ENCODE peak calls at places on chromosomes 4 and X, in ten cellular contexts. S is CD8-positive, alpha-beta T cell; F is sigmoid colon; Z is A549; K is iPS DF 6.9; W is naive thymus-derived CD4-positive, alpha-beta T cell; C is tibial artery; O is stomach; N is suprapubic skin; G is effector memory CD4-positive, alpha-beta T cell. V is an unnamed sample.

GRCh38 chr4:14920759-14921313 is 81.4 kb upstream of the CPEB2 start:
- DNase-seq in F (no peak), C (no peak), W (peak; percentile 25), N (no peak), S (no peak), K (no peak), O (no peak), G (no peak), Z (no peak), V (no peak)

GRCh38 chrX:107107459-107107858 is 11.2 kb downstream of the RBM41 start:
- DNase-seq in W (no peak), Z (no peak), S (no peak), N (no peak), F (no peak), O (no peak), G (no peak), K (no peak), C (no peak), V (no peak)

GRCh38 chrX:67545772-67546495 is 2.1 kb downstream of the AR start:
- DNase-seq in K (no peak), F (peak; percentile 71), C (peak; percentile 62), Z (no peak), S (no peak), N (peak; percentile 60), O (no peak), W (no peak), G (no peak), V (peak; percentile 12)

GRCh38 chr4:168483786-168484185 is 3.5 kb upstream of the DDX60L start:
- DNase-seq in N (no peak), G (no peak), Z (no peak), F (no peak), S (no peak), C (no peak), K (no peak), W (no peak), O (no peak), V (no peak)

GRCh38 chr4:159185593-159186023 is 82.7 kb downstream of the RAPGEF2 start:
- DNase-seq in K (no peak), S (no peak), N (no peak), W (no peak), F (no peak), O (no peak), Z (no peak), G (no peak), C (no peak), V (no peak)

GRCh38 chrX:2767631-2768455 is 16.0 kb downstream of the XG start:
- DNase-seq in O (no peak), C (peak; percentile 84), G (no peak), W (no peak), S (no peak), K (no peak), N (peak; percentile 88), Z (peak; percentile 38), F (peak; percentile 90), V (no peak)

GRCh38 chr4:187128971-187129370 is 405.3 kb upstream of the FAT1 start:
- DNase-seq in K (no peak), S (no peak), N (no peak), Z (no peak), W (no peak), O (no peak), F (no peak), G (no peak), C (no peak), V (no peak)

GRCh38 chr4:40607224-40607623 is 22.4 kb downstream of the RBM47 start:
- DNase-seq in N (no peak), Z (no peak), S (no peak), K (no peak), F (no peak), W (no peak), O (no peak), G (no peak), C (no peak), V (no peak)

GRCh38 chrX:153870791-153871360 is 15.1 kb downstream of the L1CAM start:
- DNase-seq in C (no peak), K (no peak), S (no peak), F (peak; percentile 61), W (no peak), G (no peak), O (no peak), N (no peak), Z (no peak), V (no peak)

GRCh38 chr4:143403551-143403816 is 66.8 kb downstream of the GAB1 start:
- DNase-seq in F (no peak), S (no peak), Z (no peak), C (no peak), N (no peak), W (no peak), K (no peak), G (no peak), O (no peak), V (no peak)

GRCh38 chrX:24149346-24150050 is at the start of gene ZFX:
- DNase-seq in Z (no peak), S (peak; percentile 62), K (no peak), G (peak; percentile 66), O (peak; percentile 77), C (peak; percentile 75), W (peak; percentile 65), F (peak; percentile 90), N (no peak), V (peak; percentile 78)

GRCh38 chrX:24148118-24148517 is 1.4 kb upstream of the ZFX start:
- DNase-seq in O (no peak), W (peak; percentile 9), C (no peak), K (no peak), F (no peak), N (no peak), G (no peak), S (no peak), Z (no peak), V (no peak)

GRCh38 chrX:24148535-24149345 is 789 bp upstream of the ZFX start:
- DNase-seq in S (peak; percentile 36), O (no peak), Z (no peak), N (no peak), K (no peak), G (no peak), W (no peak), F (peak; percentile 70), C (no peak), V (no peak)

GRCh38 chrX:24151513-24151912 is 2.0 kb downstream of the ZFX start:
- DNase-seq in C (no peak), W (no peak), K (no peak), S (no peak), O (no peak), Z (no peak), F (no peak), G (no peak), N (no peak), V (no peak)

GRCh38 chrX:24150051-24150790 is 692 bp downstream of the ZFX start:
- DNase-seq in N (peak; percentile 89), K (no peak), Z (peak; percentile 78), F (peak; percentile 97), G (peak; percentile 86), C (peak; percentile 90), O (peak; percentile 93), S (peak; percentile 83), W (peak; percentile 83), V (peak; percentile 85)
- H3K4me1 ChIP-seq in N (peaks cover 55% of the 10 kb centered on the region), K (no peaks in the 10 kb centered on the region), Z (peaks cover 61% of the 10 kb centered on the region), F (peaks cover 78% of the 10 kb centered on the region), G (peaks cover 19% of the 10 kb centered on the region), C (peaks cover 54% of the 10 kb centered on the region), O (peaks cover 8% of the 10 kb centered on the region), S (peaks cover 32% of the 10 kb centered on the region), W (peaks cover 28% of the 10 kb centered on the region), V (peaks cover 58% of the 10 kb centered on the region)

DNA sequence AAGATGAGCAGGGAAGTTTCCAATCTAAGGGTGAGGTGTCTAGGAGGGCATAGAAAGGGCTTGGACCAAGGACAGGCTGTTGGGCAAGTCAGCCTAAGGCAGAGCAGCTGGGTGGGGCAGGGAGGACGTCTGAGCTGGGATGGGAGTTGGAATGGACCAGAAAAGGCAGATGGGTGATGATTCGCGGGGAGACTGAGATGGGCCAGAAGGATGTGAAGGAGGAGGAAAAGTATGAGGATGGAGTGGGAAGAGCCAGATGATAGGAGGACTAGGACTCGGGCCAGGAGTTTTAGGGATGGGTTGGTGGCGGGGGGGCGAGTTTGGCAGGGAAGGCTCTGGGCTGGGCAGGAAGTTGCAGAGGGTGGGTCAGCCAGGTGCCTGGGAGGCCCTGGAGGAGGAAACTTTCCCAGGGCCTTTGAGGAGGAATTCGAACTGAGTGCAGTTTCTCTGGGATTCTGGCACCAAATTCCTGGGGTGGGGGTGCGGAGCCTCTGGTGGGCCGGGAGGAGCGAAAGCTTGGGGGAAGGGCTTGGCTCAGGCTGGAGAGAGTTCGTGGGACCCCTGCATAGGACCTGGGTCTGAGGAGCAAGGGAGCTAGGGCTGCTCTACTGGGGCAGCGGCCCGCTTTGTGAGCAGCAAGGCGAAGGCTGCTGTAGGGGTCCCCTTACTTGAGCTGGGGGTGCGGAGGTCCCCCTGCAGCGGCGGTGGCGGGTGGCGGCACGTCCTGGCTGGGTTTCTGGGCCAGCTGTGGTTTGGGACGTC is 8.7 kb upstream of the TIMP1 start:
- DNase-seq in C (no peak), W (no peak), F (peak; percentile 79), G (no peak), N (no peak), S (no peak), Z (no peak), O (no peak), K (peak; percentile 47), V (no peak)
- H3K4me3 ChIP-seq in C (peak overlapping the region; percentile 38), W (no peak overlapping the region), F (no peak overlapping the region), G (no peak overlapping the region), N (peak overlapping the region; percentile 34), S (no peak overlapping the region), Z (no peak overlapping the region), O (peak overlapping the region; percentile 28), K (peak overlapping the region; percentile 49), V (no peak overlapping the region)

GRCh38 chr4:8208565-8208964 is 9.5 kb downstream of the SH3TC1 start:
- DNase-seq in G (no peak), S (no peak), F (no peak), N (no peak), W (no peak), C (no peak), K (no peak), O (no peak), Z (no peak), V (no peak)
- H3K4me1 ChIP-seq in G (no peaks in the 10 kb centered on the region), S (peaks cover 6% of the 10 kb centered on the region), F (no peaks in the 10 kb centered on the region), N (peaks cover 12% of the 10 kb centered on the region), W (no peaks in the 10 kb centered on the region), C (no peaks in the 10 kb centered on the region), K (peaks cover 1% of the 10 kb centered on the region), O (no peaks in the 10 kb centered on the region), Z (peaks cover 5% of the 10 kb centered on the region), V (no peaks in the 10 kb centered on the region)

GRCh38 chr4:56607926-56608325 is 73.2 kb downstream of the HOPX start:
- DNase-seq in N (no peak), Z (no peak), S (no peak), F (no peak), W (no peak), O (no peak), G (no peak), C (no peak), K (no peak), V (no peak)

GRCh38 chr4:56618734-56619133 is 62.4 kb downstream of the HOPX start:
- DNase-seq in F (no peak), O (no peak), S (no peak), C (no peak), Z (no peak), K (no peak), G (no peak), W (no peak), N (no peak), V (no peak)

GRCh38 chr4:56611501-56611900 is 69.6 kb downstream of the HOPX start:
- DNase-seq in O (no peak), G (no peak), C (no peak), S (no peak), N (no peak), F (no peak), K (no peak), W (no peak), Z (no peak), V (no peak)

GRCh38 chr4:56612282-56612681 is 68.8 kb downstream of the HOPX start:
- DNase-seq in Z (no peak), F (no peak), C (no peak), O (no peak), W (no peak), G (no peak), S (no peak), K (no peak), N (no peak), V (no peak)

GRCh38 chr4:56613101-56613862 is 67.8 kb downstream of the HOPX start:
- DNase-seq in K (no peak), N (no peak), G (no peak), C (no peak), Z (no peak), S (no peak), W (no peak), F (no peak), O (no peak), V (no peak)
- H3K4me3 ChIP-seq in K (no peak overlapping the region), N (no peak overlapping the region), G (no peak overlapping the region), C (no peak overlapping the region), Z (no peak overlapping the region), S (no peak overlapping the region), W (no peak overlapping the region), F (no peak overlapping the region), O (no peak overlapping the region), V (no peak overlapping the region)

V was measured in pancreas.